ENCODE peak calls at places on chromosomes 13 and 19, in seven cellular contexts. One of them, this sample, is unnamed.

GRCh38 chr13:101211261-101211660 is 205.0 kb downstream of the NALCN start:
- DNase-seq in AG10803: peak; percentile 58
- DNase-seq in fibroblast of mammary gland: peak; percentile 66
- DNase-seq in HEK293T: no peak
- DNase-seq in Calu3: no peak
- DNase-seq in COLO829: no peak
- DNase-seq in osteocyte: no peak
- DNase-seq in this sample: peak; percentile 78

GRCh38 chr19:51027126-51027806 is 850 bp upstream of the KLK11 start:
- DNase-seq in fibroblast of mammary gland: no peak
- DNase-seq in COLO829: no peak
- DNase-seq in AG10803: no peak
- DNase-seq in osteocyte: no peak
- DNase-seq in HEK293T: no peak
- DNase-seq in Calu3: no peak
- DNase-seq in this sample: no peak

GRCh38 chr13:85503797-85504196 is 295.4 kb downstream of the SLITRK6 start:
- DNase-seq in fibroblast of mammary gland: peak; percentile 8
- DNase-seq in COLO829: peak; percentile 87
- DNase-seq in Calu3: no peak
- DNase-seq in HEK293T: no peak
- DNase-seq in AG10803: peak; percentile 11
- DNase-seq in osteocyte: no peak
- DNase-seq in this sample: peak; percentile 39

GRCh38 chr13:106349080-106349841 is 186.2 kb downstream of the EFNB2 start:
- DNase-seq in osteocyte: no peak
- DNase-seq in AG10803: no peak
- DNase-seq in Calu3: peak; percentile 15
- DNase-seq in fibroblast of mammary gland: peak; percentile 27
- DNase-seq in COLO829: no peak
- DNase-seq in HEK293T: peak; percentile 10
- DNase-seq in this sample: peak; percentile 24

GRCh38 chr13:30047154-30047874 is 196.9 kb upstream of the UBL3 start:
- DNase-seq in HEK293T: no peak
- DNase-seq in AG10803: no peak
- DNase-seq in COLO829: no peak
- DNase-seq in Calu3: no peak
- DNase-seq in osteocyte: no peak
- DNase-seq in fibroblast of mammary gland: no peak
- DNase-seq in this sample: no peak

GRCh38 chr13:79440958-79441553 is 35.0 kb upstream of the RBM26 start:
- DNase-seq in HEK293T: no peak
- DNase-seq in osteocyte: no peak
- DNase-seq in COLO829: no peak
- DNase-seq in Calu3: no peak
- DNase-seq in fibroblast of mammary gland: no peak
- DNase-seq in AG10803: no peak
- DNase-seq in this sample: no peak

GRCh38 chr19:29620931-29621351 is 14.9 kb downstream of the POP4 start:
- DNase-seq in Calu3: no peak
- DNase-seq in HEK293T: no peak
- DNase-seq in fibroblast of mammary gland: no peak
- DNase-seq in osteocyte: no peak
- DNase-seq in AG10803: no peak
- DNase-seq in COLO829: no peak
- DNase-seq in this sample: no peak

GRCh38 chr19:42421591-42422031 is 5.6 kb downstream of the LIPE start:
- DNase-seq in Calu3: no peak
- DNase-seq in fibroblast of mammary gland: no peak
- DNase-seq in HEK293T: no peak
- DNase-seq in AG10803: no peak
- DNase-seq in osteocyte: no peak
- DNase-seq in COLO829: no peak
- DNase-seq in this sample: peak; percentile 90

GRCh38 chr19:56760842-56761241 is 79.7 kb downstream of the PEG3 start:
- DNase-seq in AG10803: no peak
- DNase-seq in osteocyte: no peak
- DNase-seq in HEK293T: no peak
- DNase-seq in Calu3: no peak
- DNase-seq in COLO829: no peak
- DNase-seq in fibroblast of mammary gland: no peak
- DNase-seq in this sample: no peak

GRCh38 chr13:49497272-49497671 is 1.5 kb downstream of the PHF11 start:
- DNase-seq in COLO829: no peak
- DNase-seq in osteocyte: no peak
- DNase-seq in Calu3: no peak
- DNase-seq in AG10803: no peak
- DNase-seq in fibroblast of mammary gland: no peak
- DNase-seq in HEK293T: no peak
- DNase-seq in this sample: no peak

GRCh38 chr19:3968556-3969434 is 2.1 kb downstream of the DAPK3 start:
- DNase-seq in HEK293T: peak; percentile 80
- DNase-seq in osteocyte: peak; percentile 96
- DNase-seq in fibroblast of mammary gland: peak; percentile 98
- DNase-seq in Calu3: peak; percentile 88
- DNase-seq in COLO829: peak; percentile 92
- DNase-seq in AG10803: peak; percentile 99
- DNase-seq in this sample: peak; percentile 99

GRCh38 chr19:6772028-6772865 is at the start of gene VAV1:
- DNase-seq in fibroblast of mammary gland: no peak
- DNase-seq in osteocyte: no peak
- DNase-seq in Calu3: no peak
- DNase-seq in COLO829: no peak
- DNase-seq in AG10803: no peak
- DNase-seq in HEK293T: no peak
- DNase-seq in this sample: no peak

GRCh38 chr13:75418997-75419396 is 63.0 kb downstream of the TBC1D4 start:
- DNase-seq in fibroblast of mammary gland: peak; percentile 50
- DNase-seq in osteocyte: no peak
- DNase-seq in AG10803: peak; percentile 51
- DNase-seq in COLO829: no peak
- DNase-seq in HEK293T: no peak
- DNase-seq in Calu3: no peak
- DNase-seq in this sample: peak; percentile 60

GRCh38 chr13:99269627-99270252 is 11.6 kb upstream of the GPR18 start:
- DNase-seq in HEK293T: no peak
- DNase-seq in AG10803: peak; percentile 74
- DNase-seq in Calu3: no peak
- DNase-seq in fibroblast of mammary gland: peak; percentile 77
- DNase-seq in COLO829: no peak
- DNase-seq in osteocyte: no peak
- DNase-seq in this sample: peak; percentile 82

GRCh38 chr13:87094646-87095045 is 576.5 kb upstream of the SLITRK5 start:
- DNase-seq in Calu3: no peak
- DNase-seq in AG10803: peak; percentile 10
- DNase-seq in COLO829: no peak
- DNase-seq in HEK293T: peak; percentile 28
- DNase-seq in osteocyte: no peak
- DNase-seq in fibroblast of mammary gland: peak; percentile 3
- DNase-seq in this sample: no peak

GRCh38 chr13:110944121-110944967 is 29.5 kb upstream of the ANKRD10 start:
- DNase-seq in osteocyte: no peak
- DNase-seq in fibroblast of mammary gland: peak; percentile 71
- DNase-seq in COLO829: peak; percentile 74
- DNase-seq in Calu3: peak; percentile 28
- DNase-seq in HEK293T: peak; percentile 24
- DNase-seq in AG10803: peak; percentile 67
- DNase-seq in this sample: peak; percentile 73

GRCh38 chr13:92187378-92187989 is 789.1 kb downstream of the GPC5 start:
- DNase-seq in fibroblast of mammary gland: peak; percentile 39
- DNase-seq in osteocyte: no peak
- DNase-seq in AG10803: peak; percentile 26
- DNase-seq in Calu3: no peak
- DNase-seq in COLO829: peak; percentile 16
- DNase-seq in HEK293T: peak; percentile 73
- DNase-seq in this sample: peak; percentile 54

GRCh38 chr13:82129281-82129680 is 1753.0 kb downstream of the SLITRK1 start:
- DNase-seq in osteocyte: no peak
- DNase-seq in AG10803: no peak
- DNase-seq in HEK293T: no peak
- DNase-seq in Calu3: no peak
- DNase-seq in COLO829: no peak
- DNase-seq in fibroblast of mammary gland: no peak
- DNase-seq in this sample: no peak

GRCh38 chr13:57624565-57625435 is 6.7 kb upstream of the PCDH17 start:
- DNase-seq in HEK293T: peak; percentile 31
- DNase-seq in Calu3: peak; percentile 8
- DNase-seq in AG10803: peak; percentile 53
- DNase-seq in COLO829: peak; percentile 37
- DNase-seq in fibroblast of mammary gland: peak; percentile 62
- DNase-seq in osteocyte: no peak
- DNase-seq in this sample: peak; percentile 8

GRCh38 chr19:45938733-45939319 is 24.2 kb upstream of the NANOS2 start:
- DNase-seq in Calu3: no peak
- DNase-seq in fibroblast of mammary gland: no peak
- DNase-seq in AG10803: no peak
- DNase-seq in osteocyte: no peak
- DNase-seq in COLO829: no peak
- DNase-seq in HEK293T: no peak
- DNase-seq in this sample: no peak

GRCh38 chr19:38900220-38900629 is 456 bp downstream of the NFKBIB start:
- DNase-seq in osteocyte: no peak
- DNase-seq in fibroblast of mammary gland: peak; percentile 42
- DNase-seq in AG10803: no peak
- DNase-seq in Calu3: no peak
- DNase-seq in HEK293T: no peak
- DNase-seq in COLO829: peak; percentile 17
- DNase-seq in this sample: no peak

GRCh38 chr19:35517342-35517741 is 3.9 kb upstream of the DMKN start:
- DNase-seq in HEK293T: no peak
- DNase-seq in fibroblast of mammary gland: no peak
- DNase-seq in Calu3: no peak
- DNase-seq in AG10803: no peak
- DNase-seq in COLO829: no peak
- DNase-seq in osteocyte: no peak
- DNase-seq in this sample: no peak

GRCh38 chr19:35107541-35107939 is 8.1 kb upstream of the FXYD3 start:
- DNase-seq in AG10803: peak; percentile 29
- DNase-seq in COLO829: peak; percentile 98
- DNase-seq in HEK293T: no peak
- DNase-seq in osteocyte: no peak
- DNase-seq in fibroblast of mammary gland: peak; percentile 56
- DNase-seq in Calu3: peak; percentile 95
- DNase-seq in this sample: no peak

GRCh38 chr13:96238241-96238640 is 148.3 kb downstream of the HS6ST3 start:
- DNase-seq in osteocyte: no peak
- DNase-seq in COLO829: peak; percentile 13
- DNase-seq in Calu3: no peak
- DNase-seq in HEK293T: no peak
- DNase-seq in fibroblast of mammary gland: no peak
- DNase-seq in AG10803: no peak
- DNase-seq in this sample: no peak

This sample was measured in foreskin fibroblast.